ENCODE peak calls at places on chromosomes 1 and 21, in nine cellular contexts. E is fibroblast of gingiva, F is GM10248, L is B cell, T is Peyer's patch, X is NCI-H69, Y is SW480, P is left kidney, R is adipocyte. U is an unnamed sample.

GRCh38 chr1:229244091-229244490 is 26.8 kb upstream of the RAB4A start:
- DNase-seq in E (no peak), F (no peak), L (no peak), T (no peak), X (no peak), Y (no peak), P (no peak), R (no peak), U (no peak)

GRCh38 chr1:68116643-68117235 is 66.3 kb upstream of the DIRAS3 start:
- DNase-seq in E (peak), F (peak), L (peak), T (no peak), X (peak), Y (peak), P (peak), R (peak), U (no peak)

GRCh38 chr1:100010804-100011203 is 41.0 kb downstream of the SLC35A3 start:
- DNase-seq in E (no peak), F (no peak), L (no peak), T (no peak), X (no peak), Y (no peak), P (no peak), R (no peak), U (no peak)

GRCh38 chr1:171984262-171984661 is 143.0 kb downstream of the DNM3 start:
- DNase-seq in E (no peak), F (no peak), L (no peak), T (peak), X (no peak), Y (no peak), P (no peak), R (no peak), U (no peak)

GRCh38 chr21:46054031-46054430 is 43.9 kb upstream of the COL6A2 start:
- DNase-seq in E (no peak), F (no peak), L (no peak), T (no peak), X (no peak), Y (no peak), P (no peak), R (no peak), U (no peak)

GRCh38 chr1:188425687-188426086 is 1596.9 kb downstream of the PLA2G4A start:
- DNase-seq in E (no peak), F (no peak), L (no peak), T (no peak), X (no peak), Y (no peak), P (no peak), R (peak), U (no peak)

GRCh38 chr1:214276786-214277185 is 4.2 kb upstream of the SMYD2 start:
- DNase-seq in E (no peak), F (no peak), L (no peak), T (no peak), X (no peak), Y (no peak), P (no peak), R (no peak), U (no peak)

GRCh38 chr1:36880155-36881070 is 153.9 kb downstream of the GRIK3 start:
- DNase-seq in E (no peak), F (no peak), L (no peak), T (no peak), X (no peak), Y (no peak), P (no peak), R (no peak), U (no peak)

GRCh38 chr1:36083635-36084501 is at the start of gene TEKT2:
- DNase-seq in E (peak), F (peak), L (peak), T (peak), X (peak), Y (no peak), P (peak), R (peak), U (no peak)

GRCh38 chr1:16144325-16145029 is 11.4 kb downstream of the EPHA2 start:
- DNase-seq in E (no peak), F (no peak), L (no peak), T (no peak), X (no peak), Y (peak), P (no peak), R (no peak), U (no peak)

GRCh38 chr1:109190189-109190588 is 23.5 kb upstream of the SARS1 start:
- DNase-seq in E (no peak), F (no peak), L (no peak), T (no peak), X (no peak), Y (no peak), P (peak), R (no peak), U (no peak)

GRCh38 chr1:190169311-190170067 is 308.2 kb downstream of the BRINP3 start:
- DNase-seq in E (no peak), F (no peak), L (no peak), T (no peak), X (peak), Y (no peak), P (no peak), R (peak), U (no peak)

GRCh38 chr1:91349524-91349923 is 55.1 kb downstream of the HFM1 start:
- DNase-seq in E (no peak), F (no peak), L (no peak), T (no peak), X (no peak), Y (no peak), P (peak), R (no peak), U (no peak)

GRCh38 chr1:10866314-10867091 is 70.1 kb upstream of the CASZ1 start:
- DNase-seq in E (no peak), F (no peak), L (no peak), T (peak), X (peak), Y (peak), P (peak), R (peak), U (no peak)

GRCh38 chr1:67713071-67713806 is 28.2 kb downstream of the GADD45A start:
- DNase-seq in E (peak), F (no peak), L (no peak), T (no peak), X (peak), Y (peak), P (peak), R (peak), U (no peak)

GRCh38 chr1:168225476-168226190 is at the start of gene SFT2D2:
- DNase-seq in E (peak), F (peak), L (peak), T (peak), X (peak), Y (peak), P (peak), R (peak), U (peak)

GRCh38 chr1:3999941-4000735 is 100.1 kb upstream of the C1orf174 start:
- DNase-seq in E (no peak), F (no peak), L (no peak), T (peak), X (no peak), Y (no peak), P (no peak), R (no peak), U (no peak)

GRCh38 chr1:36341626-36342320 is 18.3 kb upstream of the EVA1B start:
- DNase-seq in E (no peak), F (no peak), L (no peak), T (no peak), X (no peak), Y (no peak), P (no peak), R (no peak), U (no peak)

GRCh38 chr1:17725084-17725718 is 29.9 kb upstream of the ACTL8 start:
- DNase-seq in E (no peak), F (no peak), L (no peak), T (no peak), X (peak), Y (peak), P (no peak), R (no peak), U (no peak)

GRCh38 chr1:15885701-15886612 is 38.5 kb downstream of the SPEN start:
- DNase-seq in E (peak), F (peak), L (peak), T (peak), X (peak), Y (peak), P (peak), R (peak), U (peak)

GRCh38 chr21:33578959-33579542 is 9.4 kb downstream of the DONSON start:
- DNase-seq in E (peak), F (no peak), L (no peak), T (no peak), X (no peak), Y (no peak), P (no peak), R (no peak), U (no peak)

GRCh38 chr1:36350659-36351171 is 27.3 kb upstream of the EVA1B start:
- DNase-seq in E (peak), F (no peak), L (peak), T (no peak), X (no peak), Y (no peak), P (no peak), R (peak), U (no peak)

GRCh38 chr1:110585426-110585825 is 20.7 kb downstream of the KCNA2 start:
- DNase-seq in E (no peak), F (no peak), L (no peak), T (no peak), X (no peak), Y (no peak), P (no peak), R (no peak), U (no peak)

GRCh38 chr1:85290826-85291225 is 14.4 kb upstream of the BCL10 start:
- DNase-seq in E (no peak), F (no peak), L (no peak), T (no peak), X (no peak), Y (no peak), P (no peak), R (no peak), U (no peak)

GRCh38 chr1:59404725-59405124 is 107.8 kb downstream of the FGGY start:
- DNase-seq in E (no peak), F (no peak), L (no peak), T (no peak), X (peak), Y (no peak), P (no peak), R (no peak), U (no peak)

GRCh38 chr21:45547211-45547900 is 5.1 kb upstream of the SLC19A1 start:
- DNase-seq in E (no peak), F (no peak), L (no peak), T (no peak), X (no peak), Y (no peak), P (no peak), R (no peak), U (no peak)

GRCh38 chr1:109392788-109393580 is 4.7 kb downstream of the SORT1 start:
- DNase-seq in E (peak), F (no peak), L (no peak), T (peak), X (peak), Y (peak), P (peak), R (peak), U (no peak)

GRCh38 chr1:72000809-72001208 is 281.5 kb downstream of the NEGR1 start:
- DNase-seq in E (no peak), F (no peak), L (no peak), T (no peak), X (peak), Y (no peak), P (no peak), R (no peak), U (no peak)

GRCh38 chr1:86409416-86410021 is 13.4 kb upstream of the ODF2L start:
- DNase-seq in E (peak), F (no peak), L (no peak), T (no peak), X (peak), Y (peak), P (no peak), R (no peak), U (no peak)

GRCh38 chr1:175935566-175936115 is 192.2 kb upstream of the TNR start:
- DNase-seq in E (no peak), F (no peak), L (no peak), T (no peak), X (no peak), Y (no peak), P (no peak), R (no peak), U (no peak)

GRCh38 chr1:61226791-61227567 is 144.6 kb downstream of the NFIA start:
- DNase-seq in E (peak), F (no peak), L (no peak), T (no peak), X (peak), Y (no peak), P (no peak), R (peak), U (no peak)

GRCh38 chr1:52672946-52673345 is 25.2 kb downstream of the COA7 start:
- DNase-seq in E (no peak), F (no peak), L (no peak), T (no peak), X (no peak), Y (no peak), P (no peak), R (no peak), U (no peak)

U was measured in esophagus squamous epithelium.